ENCODE peak calls at places on chromosomes 12 and 14, in ten cellular contexts. N, V, M, P, S, D, G, L, E and W are unnamed samples.

GRCh38 chr12:23813206-23813605 is 136.3 kb downstream of the SOX5 start:
- DNase-seq in D (no peak), P (no peak), M (no peak), G (no peak), S (no peak), E (no peak), L (no peak), V (no peak), N (no peak), W (no peak)

GRCh38 chr12:175250-175649 is 38.7 kb downstream of the SLC6A12 start:
- DNase-seq in N (no peak), V (no peak), E (no peak), D (no peak), P (no peak), S (no peak), G (no peak), L (no peak), M (no peak), W (peak)

GRCh38 chr12:14416658-14417057 is 51.2 kb downstream of the ATF7IP start:
- DNase-seq in P (no peak), L (no peak), V (peak), S (peak), N (no peak), G (peak), D (peak), M (peak), E (no peak), W (peak)

GRCh38 chr12:112176321-112177010 is 51.1 kb downstream of the TRAFD1 start:
- DNase-seq in N (no peak), G (no peak), E (no peak), S (no peak), M (no peak), L (no peak), V (no peak), P (peak), D (no peak), W (no peak)

GRCh38 chr12:67419810-67420209 is 150.7 kb downstream of the CAND1 start:
- DNase-seq in E (no peak), V (no peak), P (no peak), D (no peak), N (no peak), M (no peak), S (no peak), G (no peak), L (no peak), W (no peak)

GRCh38 chr12:107014050-107014449 is 27.1 kb upstream of the MTERF2 start:
- DNase-seq in P (no peak), D (peak), V (no peak), E (no peak), G (peak), M (peak), S (peak), N (no peak), L (no peak), W (no peak)

GRCh38 chr12:125696044-125696443 is 630.8 kb downstream of the AACS start:
- DNase-seq in D (no peak), S (no peak), G (no peak), P (no peak), M (no peak), V (no peak), E (no peak), N (no peak), L (no peak), W (no peak)

GRCh38 chr12:70383484-70383883 is 17.4 kb downstream of the KCNMB4 start:
- DNase-seq in D (no peak), E (no peak), G (no peak), P (no peak), S (no peak), L (no peak), M (no peak), V (no peak), N (no peak), W (no peak)

GRCh38 chr14:89956294-89957009 is 725 bp downstream of the TDP1 start:
- DNase-seq in G (peak), L (peak), P (peak), V (peak), D (peak), S (peak), M (peak), E (peak), N (peak), W (peak)

GRCh38 chr12:89412665-89413064 is 60.4 kb upstream of the DUSP6 start:
- DNase-seq in N (no peak), G (no peak), L (no peak), D (no peak), E (no peak), V (no peak), P (no peak), M (no peak), S (no peak), W (no peak)

GRCh38 chr14:41662780-41663477 is 56.3 kb downstream of the LRFN5 start:
- DNase-seq in N (no peak), E (no peak), V (no peak), M (no peak), P (no peak), S (no peak), L (no peak), D (no peak), G (no peak), W (no peak)

GRCh38 chr14:34684578-34684977 is 29.8 kb downstream of the CFL2 start:
- DNase-seq in E (no peak), D (no peak), N (no peak), G (peak), V (no peak), M (no peak), P (no peak), S (no peak), L (no peak), W (peak)

GRCh38 chr12:22974865-22975264 is 349.9 kb downstream of the ETNK1 start:
- DNase-seq in V (peak), N (no peak), D (peak), S (peak), M (peak), P (no peak), L (no peak), E (no peak), G (peak), W (no peak)

GRCh38 chr14:98900721-98901272 is 371.2 kb downstream of the BCL11B start:
- DNase-seq in G (no peak), M (no peak), L (no peak), D (no peak), P (no peak), N (no peak), E (no peak), S (no peak), V (no peak), W (no peak)

GRCh38 chr14:63209160-63209559 is 4.9 kb downstream of the RHOJ start:
- DNase-seq in N (no peak), G (peak), V (no peak), P (no peak), E (no peak), L (no peak), S (no peak), D (no peak), M (no peak), W (no peak)

GRCh38 chr14:94144765-94145164 is 15.4 kb upstream of the IFI27L2 start:
- DNase-seq in S (no peak), L (no peak), N (no peak), G (no peak), M (no peak), P (no peak), E (no peak), D (no peak), V (no peak), W (no peak)

GRCh38 chr14:33676135-33676566 is 274.7 kb downstream of the EGLN3 start:
- DNase-seq in M (peak), D (peak), E (no peak), S (peak), P (no peak), N (no peak), G (peak), L (no peak), V (peak), W (peak)

GRCh38 chr12:131927110-131928079 is 1.7 kb upstream of the PUS1 start:
- DNase-seq in S (no peak), M (no peak), D (no peak), P (no peak), V (no peak), N (no peak), L (no peak), E (peak), G (no peak), W (no peak)

GRCh38 chr14:58082011-58082410 is 70.0 kb downstream of the ARMH4 start:
- DNase-seq in L (no peak), D (no peak), G (peak), V (no peak), E (no peak), S (no peak), M (no peak), N (no peak), P (no peak), W (no peak)

GRCh38 chr14:58078471-58078870 is 73.5 kb downstream of the ARMH4 start:
- DNase-seq in V (no peak), E (no peak), D (no peak), S (no peak), P (no peak), G (no peak), L (no peak), M (no peak), N (no peak), W (no peak)

GRCh38 chr14:58082491-58083098 is 69.4 kb downstream of the ARMH4 start:
- DNase-seq in N (no peak), D (peak), L (no peak), G (peak), V (peak), M (peak), S (peak), E (no peak), P (no peak), W (peak)

GRCh38 chr14:58077621-58078020 is 74.4 kb downstream of the ARMH4 start:
- DNase-seq in D (no peak), S (no peak), V (no peak), G (no peak), P (no peak), E (no peak), N (no peak), L (no peak), M (no peak), W (peak)

GRCh38 chr14:58078068-58078467 is 73.9 kb downstream of the ARMH4 start:
- DNase-seq in G (peak), M (peak), V (no peak), N (no peak), E (no peak), S (no peak), L (no peak), P (no peak), D (peak), W (no peak)
- H3K27ac ChIP-seq in G (peak), M (peak), V (no peak), N (no peak), E (no peak), S (no peak), L (no peak), P (no peak), D (peak), W (peak)

DNA sequence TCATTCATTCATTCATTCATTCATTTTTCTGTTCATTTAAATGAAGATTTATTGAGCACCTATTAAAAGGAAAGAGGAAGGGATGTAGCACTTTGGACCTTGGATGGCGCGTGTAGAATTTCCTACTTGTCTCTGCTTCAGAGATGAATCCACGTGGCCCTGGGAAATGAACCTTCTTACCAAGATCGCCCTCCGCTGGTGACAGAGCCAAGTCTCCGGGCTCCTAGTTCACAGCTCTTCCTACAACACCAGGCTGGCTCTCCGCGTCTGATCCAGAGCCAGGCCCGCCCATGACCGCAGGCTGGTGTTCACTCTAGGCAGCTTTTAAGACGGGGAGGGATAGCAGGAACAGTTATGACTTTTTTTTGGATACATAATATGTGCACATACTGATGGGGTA is 70.9 kb upstream of the PIWIL1 start:
- DNase-seq in L (no peak), S (peak), N (no peak), E (no peak), M (no peak), D (no peak), G (no peak), P (no peak), V (no peak), W (peak)
- H3K27ac ChIP-seq in L (no peak), S (no peak), N (no peak), E (no peak), M (no peak), D (no peak), G (no peak), P (no peak), V (no peak), W (no peak)

GRCh38 chr12:33431648-33432047 is 8.0 kb downstream of the SYT10 start:
- DNase-seq in L (no peak), G (no peak), S (no peak), N (no peak), D (no peak), V (no peak), E (no peak), P (no peak), M (no peak), W (no peak)
- H3K27ac ChIP-seq in L (no peak), G (no peak), S (no peak), N (no peak), D (no peak), V (no peak), E (no peak), P (no peak), M (no peak), W (no peak)

GRCh38 chr12:12736759-12737676 is 19.9 kb downstream of the CDKN1B start:
- DNase-seq in D (no peak), S (peak), E (no peak), G (peak), V (peak), L (peak), P (no peak), M (peak), N (no peak), W (peak)
- H3K27ac ChIP-seq in D (no peak), S (peak), E (peak), G (no peak), V (peak), L (peak), P (no peak), M (peak), N (peak), W (peak)

GRCh38 chr12:8989425-8989824 is at the start of gene KLRG1:
- DNase-seq in P (no peak), M (no peak), D (no peak), E (no peak), V (peak), G (no peak), N (no peak), L (no peak), S (no peak), W (no peak)
- H3K27ac ChIP-seq in P (peak), M (no peak), D (no peak), E (no peak), V (no peak), G (no peak), N (no peak), L (peak), S (no peak), W (no peak)

GRCh38 chr12:115762934-115763333 is 514.6 kb downstream of the MED13L start:
- DNase-seq in N (no peak), E (no peak), D (no peak), V (no peak), L (no peak), P (no peak), S (no peak), G (no peak), M (no peak), W (no peak)
- H3K27ac ChIP-seq in N (no peak), E (no peak), D (peak), V (no peak), L (no peak), P (no peak), S (no peak), G (no peak), M (no peak), W (no peak)

GRCh38 chr14:100256339-100256895 is 17.5 kb downstream of the YY1 start:
- DNase-seq in E (no peak), D (no peak), S (no peak), N (no peak), G (no peak), M (no peak), V (no peak), L (no peak), P (no peak), W (no peak)
- H3K27ac ChIP-seq in E (no peak), D (no peak), S (no peak), N (no peak), G (no peak), M (no peak), V (no peak), L (no peak), P (no peak), W (no peak)

GRCh38 chr12:9710584-9711375 is 22.1 kb downstream of the CLECL1 start:
- DNase-seq in E (no peak), P (no peak), S (no peak), N (no peak), G (no peak), V (no peak), L (no peak), M (no peak), D (no peak), W (no peak)

GRCh38 chr12:9707864-9708808 is 24.8 kb downstream of the CLECL1 start:
- DNase-seq in E (no peak), S (peak), P (peak), G (peak), N (peak), D (peak), V (peak), M (peak), L (peak), W (peak)

GRCh38 chr12:9706081-9706685 is 26.7 kb downstream of the CLECL1 start:
- DNase-seq in S (no peak), N (no peak), E (no peak), P (no peak), L (no peak), G (no peak), V (no peak), M (no peak), D (no peak), W (no peak)

GRCh38 chr12:9708853-9709252 is 24.0 kb downstream of the CLECL1 start:
- DNase-seq in S (no peak), N (no peak), M (no peak), V (peak), G (no peak), L (no peak), D (no peak), E (no peak), P (no peak), W (no peak)

GRCh38 chr12:9707356-9707755 is 25.5 kb downstream of the CLECL1 start:
- DNase-seq in E (no peak), G (no peak), S (no peak), L (no peak), P (no peak), V (no peak), N (no peak), M (no peak), D (no peak), W (no peak)
- H3K27ac ChIP-seq in E (no peak), G (no peak), S (no peak), L (no peak), P (peak), V (no peak), N (no peak), M (no peak), D (no peak), W (no peak)